ENCODE peak calls at places on chromosomes 2 and 18, in four cellular contexts. H is IMR-90, B is H9, X is neuronal stem cell. Z is an unnamed sample.

GRCh38 chr2:238483656-238484055 is 56.9 kb downstream of the ASB1 start:
- DNase-seq in H (no peak), X (no peak), B (no peak), Z (no peak)

GRCh38 chr2:221389909-221390308 is 182.2 kb downstream of the EPHA4 start:
- DNase-seq in X (no peak), H (no peak), B (no peak), Z (no peak)

GRCh38 chr2:159249955-159250723 is 36.4 kb downstream of the WDSUB1 start:
- DNase-seq in X (no peak), B (no peak), H (peak), Z (no peak)

GRCh38 chr2:128314348-128315121 is 4.1 kb downstream of the HS6ST1 start:
- DNase-seq in B (no peak), H (no peak), X (no peak), Z (no peak)

GRCh38 chr2:174643356-174643755 is 45.8 kb upstream of the WIPF1 start:
- DNase-seq in H (no peak), B (no peak), X (no peak), Z (no peak)

GRCh38 chr18:59040770-59041148 is 98.9 kb upstream of the SEC11C start:
- DNase-seq in H (no peak), B (no peak), X (no peak), Z (no peak)

GRCh38 chr2:160471950-160472349 is 21.7 kb downstream of the RBMS1 start:
- DNase-seq in B (no peak), X (no peak), H (no peak), Z (no peak)

GRCh38 chr18:79945118-79946042 is 6.1 kb downstream of the SLC66A2 start:
- DNase-seq in X (no peak), H (no peak), B (peak), Z (no peak)

GRCh38 chr2:19774788-19775156 is 127.0 kb downstream of the TTC32 start:
- DNase-seq in X (peak), H (peak), B (peak), Z (peak)

GRCh38 chr2:76330865-76331264 is 620.1 kb upstream of the GCFC2 start:
- DNase-seq in H (no peak), B (no peak), X (no peak), Z (no peak)

GRCh38 chr2:71157124-71157802 is 26.8 kb downstream of the MPHOSPH10 start:
- DNase-seq in B (peak), H (peak), X (peak), Z (peak)

GRCh38 chr2:177245010-177245422 is 19.5 kb downstream of the NFE2L2 start:
- DNase-seq in B (no peak), H (peak), X (no peak), Z (peak)

GRCh38 chr2:119256574-119256921 is 32.9 kb downstream of the STEAP3 start:
- DNase-seq in X (no peak), B (no peak), H (no peak), Z (no peak)

GRCh38 chr2:3175568-3175955 is 202.1 kb downstream of the EIPR1 start:
- DNase-seq in X (no peak), B (no peak), H (no peak), Z (no peak)

GRCh38 chr2:21803550-21803949 is 679.8 kb downstream of the TDRD15 start:
- DNase-seq in X (no peak), B (no peak), H (no peak), Z (no peak)

GRCh38 chr2:120780402-120780801 is 44.7 kb downstream of the GLI2 start:
- DNase-seq in B (no peak), X (no peak), H (no peak), Z (no peak)

GRCh38 chr18:10056506-10056905 is 142.7 kb downstream of the VAPA start:
- DNase-seq in X (no peak), B (no peak), H (no peak), Z (no peak)

GRCh38 chr2:217900010-217900779 is 102.6 kb downstream of the TNS1 start:
- DNase-seq in B (no peak), X (no peak), H (no peak), Z (peak)

GRCh38 chr2:106205488-106205887 is 11.4 kb upstream of the UXS1 start:
- DNase-seq in X (no peak), H (no peak), B (no peak), Z (no peak)

GRCh38 chr2:112198780-112199179 is 56.1 kb downstream of the ZC3H8 start:
- DNase-seq in B (no peak), X (no peak), H (no peak), Z (no peak)

GRCh38 chr2:235518317-235519090 is 24.7 kb downstream of the AGAP1 start:
- DNase-seq in B (no peak), X (no peak), H (no peak), Z (no peak)

GRCh38 chr2:3254438-3254941 is 123.1 kb downstream of the EIPR1 start:
- DNase-seq in B (no peak), H (no peak), X (no peak), Z (no peak)

DNA sequence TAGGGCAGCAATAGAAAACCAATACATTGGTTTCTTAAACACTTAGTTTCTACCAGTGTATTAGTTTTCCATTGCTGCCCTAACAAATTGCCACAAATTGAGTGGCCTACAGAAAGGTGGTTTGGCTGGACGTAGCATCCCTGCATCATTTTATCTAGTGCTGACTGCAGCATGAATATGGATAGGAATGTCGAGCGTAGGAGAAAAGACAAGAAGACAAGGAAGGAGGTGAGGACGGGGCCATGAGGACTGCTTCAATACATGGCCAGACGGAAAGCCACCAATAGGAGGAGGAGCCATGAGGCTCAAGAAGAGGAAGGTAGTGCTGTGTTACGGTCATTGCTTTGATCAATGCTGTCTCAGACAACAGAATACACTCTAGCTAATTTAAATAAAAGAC is 154.5 kb upstream of the NDUFV2 start:
- DNase-seq in X (no peak), B (no peak), H (no peak), Z (peak)
- H2AK5ac ChIP-seq in X (no peak), B (no peak), H (peak), Z (peak)

GRCh38 chr2:41943176-41943575 is 104.6 kb upstream of the PKDCC start:
- DNase-seq in B (no peak), H (no peak), X (no peak), Z (no peak)

GRCh38 chr2:41941831-41942230 is 106.0 kb upstream of the PKDCC start:
- DNase-seq in B (no peak), H (no peak), X (no peak), Z (no peak)

GRCh38 chr2:41940715-41941114 is 107.1 kb upstream of the PKDCC start:
- DNase-seq in B (peak), X (no peak), H (no peak), Z (peak)

GRCh38 chr2:41944218-41944880 is 103.5 kb upstream of the PKDCC start:
- DNase-seq in H (no peak), B (no peak), X (no peak), Z (no peak)

GRCh38 chr2:41942278-41942677 is 105.5 kb upstream of the PKDCC start:
- DNase-seq in H (no peak), B (no peak), X (no peak), Z (no peak)
- H2BK5ac ChIP-seq in H (no peak), B (no peak), X (no peak), Z (no peak)

DNA sequence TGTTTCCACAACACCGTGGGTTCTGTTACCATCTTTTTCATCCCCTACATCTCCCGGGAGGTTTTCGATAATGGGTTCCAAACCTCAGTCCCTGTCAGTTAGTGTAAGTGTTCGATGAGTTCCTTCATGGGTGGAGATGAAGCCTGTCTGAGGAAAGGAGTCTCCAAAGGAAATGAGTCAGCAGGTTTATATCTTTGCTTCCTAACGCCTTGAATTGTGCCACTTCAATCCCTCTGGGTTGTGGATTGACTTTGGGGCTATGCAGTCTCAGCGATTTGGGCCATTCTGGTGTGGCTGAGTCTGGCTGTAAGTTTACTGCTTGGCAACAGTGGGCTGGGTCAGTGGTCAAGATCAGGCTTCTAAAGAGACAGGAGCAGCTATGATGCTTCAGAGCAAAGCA is 1.2 kb downstream of the SERPINB5 start:
- DNase-seq in B (no peak), X (no peak), H (no peak), Z (peak)
- H2BK15ac ChIP-seq in B (no peak), X (no peak), H (no peak), Z (no peak)

GRCh38 chr18:74286106-74286856 is 5.5 kb downstream of the CYB5A start:
- DNase-seq in X (no peak), H (peak), B (no peak), Z (no peak)
- H2AK5ac ChIP-seq in X (no peak), H (no peak), B (no peak), Z (no peak)

DNA sequence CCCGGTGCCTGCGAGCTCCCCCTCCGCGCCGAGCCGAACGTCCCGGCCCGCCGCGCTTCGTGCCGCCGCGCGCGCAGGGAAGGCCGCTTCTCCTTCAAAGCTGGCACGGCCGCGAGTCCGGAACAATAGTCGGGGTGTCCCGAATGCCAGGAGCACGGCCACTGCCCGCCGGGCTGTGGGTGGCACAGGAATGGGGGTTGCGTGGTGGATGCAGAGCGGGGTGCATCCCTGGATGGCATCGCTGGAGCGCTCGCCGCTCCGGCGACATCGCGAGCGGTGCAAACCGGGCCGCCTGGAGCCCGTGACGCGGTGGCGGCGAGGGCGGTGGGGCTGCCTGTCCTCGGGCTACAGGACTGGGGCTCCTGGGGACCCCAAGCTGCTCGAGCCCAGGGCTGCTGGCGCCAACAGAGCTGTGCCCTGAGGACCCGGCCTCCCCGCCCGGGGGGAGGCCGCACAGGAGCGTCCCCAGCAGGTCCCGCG is 1.1 kb upstream of the SATB2 start:
- DNase-seq in X (peak), B (no peak), H (peak), Z (no peak)
- H2BK5ac ChIP-seq in X (peak), B (no peak), H (peak), Z (no peak)

GRCh38 chr2:233075966-233076339 is 15.8 kb downstream of the INPP5D start:
- DNase-seq in X (no peak), B (no peak), H (no peak), Z (peak)
- H2BK15ac ChIP-seq in X (no peak), B (no peak), H (no peak), Z (no peak)

GRCh38 chr18:22033085-22033484 is 136.3 kb upstream of the GATA6 start:
- DNase-seq in H (no peak), X (peak), B (no peak), Z (no peak)
- H2AK5ac ChIP-seq in H (no peak), X (no peak), B (no peak), Z (no peak)